ENCODE peak calls at places on chromosomes 12 and 14, in ten cellular contexts. One of them, this sample, is unnamed. For H3K4me1, the result is how much of the 10 kb centered on the place peaks cover.

GRCh38 chr14:94773017-94773681 is 3.2 kb upstream of the GSC start:
- DNase-seq in pancreas: no peak
- DNase-seq in CD4-positive, alpha-beta memory T cell: no peak
- DNase-seq in adipocyte: no peak
- DNase-seq in tibial artery: no peak
- DNase-seq in thoracic aorta: no peak
- DNase-seq in mesendoderm: peak
- DNase-seq in Peyer's patch: no peak
- DNase-seq in cardiac muscle cell: no peak
- DNase-seq in fibroblast of lung: no peak
- DNase-seq in this sample: peak

GRCh38 chr12:42590324-42590934 is 883 bp upstream of the PRICKLE1 start:
- DNase-seq in adipocyte: peak
- DNase-seq in thoracic aorta: no peak
- DNase-seq in pancreas: peak
- DNase-seq in fibroblast of lung: peak
- DNase-seq in tibial artery: peak
- DNase-seq in mesendoderm: peak
- DNase-seq in Peyer's patch: peak
- DNase-seq in CD4-positive, alpha-beta memory T cell: no peak
- DNase-seq in cardiac muscle cell: peak
- DNase-seq in this sample: peak

GRCh38 chr12:85874064-85874463 is at the start of gene NTS:
- DNase-seq in tibial artery: no peak
- DNase-seq in fibroblast of lung: no peak
- DNase-seq in cardiac muscle cell: peak
- DNase-seq in adipocyte: no peak
- DNase-seq in Peyer's patch: no peak
- DNase-seq in thoracic aorta: no peak
- DNase-seq in mesendoderm: peak
- DNase-seq in CD4-positive, alpha-beta memory T cell: no peak
- DNase-seq in pancreas: no peak
- DNase-seq in this sample: peak

GRCh38 chr12:68290126-68290525 is 36.7 kb upstream of the IL22 start:
- DNase-seq in fibroblast of lung: no peak
- DNase-seq in cardiac muscle cell: no peak
- DNase-seq in tibial artery: no peak
- DNase-seq in mesendoderm: peak
- DNase-seq in Peyer's patch: no peak
- DNase-seq in adipocyte: no peak
- DNase-seq in thoracic aorta: no peak
- DNase-seq in CD4-positive, alpha-beta memory T cell: peak
- DNase-seq in pancreas: no peak
- DNase-seq in this sample: no peak

GRCh38 chr14:50875359-50876090 is 3.7 kb downstream of the ABHD12B start:
- DNase-seq in CD4-positive, alpha-beta memory T cell: peak
- DNase-seq in Peyer's patch: no peak
- DNase-seq in tibial artery: no peak
- DNase-seq in cardiac muscle cell: no peak
- DNase-seq in pancreas: no peak
- DNase-seq in fibroblast of lung: no peak
- DNase-seq in mesendoderm: no peak
- DNase-seq in thoracic aorta: no peak
- DNase-seq in adipocyte: no peak
- DNase-seq in this sample: no peak

GRCh38 chr14:54617467-54617866 is 50.5 kb downstream of the SAMD4A start:
- DNase-seq in cardiac muscle cell: peak
- DNase-seq in thoracic aorta: no peak
- DNase-seq in mesendoderm: no peak
- DNase-seq in Peyer's patch: no peak
- DNase-seq in adipocyte: no peak
- DNase-seq in tibial artery: no peak
- DNase-seq in CD4-positive, alpha-beta memory T cell: no peak
- DNase-seq in fibroblast of lung: peak
- DNase-seq in pancreas: no peak
- DNase-seq in this sample: no peak

GRCh38 chr12:77120156-77120555 is 54.8 kb upstream of the E2F7 start:
- DNase-seq in adipocyte: peak
- DNase-seq in tibial artery: no peak
- DNase-seq in thoracic aorta: no peak
- DNase-seq in Peyer's patch: no peak
- DNase-seq in fibroblast of lung: peak
- DNase-seq in cardiac muscle cell: peak
- DNase-seq in pancreas: no peak
- DNase-seq in mesendoderm: no peak
- DNase-seq in CD4-positive, alpha-beta memory T cell: no peak
- DNase-seq in this sample: no peak

GRCh38 chr12:112823582-112824149 is 32.1 kb downstream of the RPH3A start:
- DNase-seq in fibroblast of lung: no peak
- DNase-seq in mesendoderm: peak
- DNase-seq in tibial artery: no peak
- DNase-seq in Peyer's patch: no peak
- DNase-seq in adipocyte: no peak
- DNase-seq in thoracic aorta: no peak
- DNase-seq in CD4-positive, alpha-beta memory T cell: no peak
- DNase-seq in cardiac muscle cell: no peak
- DNase-seq in pancreas: no peak
- DNase-seq in this sample: peak

GRCh38 chr12:40185303-40185693 is 39.5 kb upstream of the LRRK2 start:
- DNase-seq in tibial artery: no peak
- DNase-seq in adipocyte: no peak
- DNase-seq in cardiac muscle cell: no peak
- DNase-seq in Peyer's patch: no peak
- DNase-seq in mesendoderm: no peak
- DNase-seq in CD4-positive, alpha-beta memory T cell: no peak
- DNase-seq in thoracic aorta: no peak
- DNase-seq in pancreas: no peak
- DNase-seq in fibroblast of lung: no peak
- DNase-seq in this sample: no peak

GRCh38 chr12:98955284-98955683 is 310.2 kb downstream of the APAF1 start:
- DNase-seq in thoracic aorta: no peak
- DNase-seq in adipocyte: no peak
- DNase-seq in fibroblast of lung: no peak
- DNase-seq in pancreas: no peak
- DNase-seq in mesendoderm: peak
- DNase-seq in Peyer's patch: no peak
- DNase-seq in CD4-positive, alpha-beta memory T cell: no peak
- DNase-seq in cardiac muscle cell: peak
- DNase-seq in tibial artery: no peak
- DNase-seq in this sample: peak

GRCh38 chr14:64091217-64091616 is 203.0 kb downstream of the ESR2 start:
- DNase-seq in cardiac muscle cell: no peak
- DNase-seq in tibial artery: no peak
- DNase-seq in pancreas: no peak
- DNase-seq in fibroblast of lung: no peak
- DNase-seq in mesendoderm: no peak
- DNase-seq in Peyer's patch: no peak
- DNase-seq in thoracic aorta: no peak
- DNase-seq in adipocyte: no peak
- DNase-seq in CD4-positive, alpha-beta memory T cell: no peak
- DNase-seq in this sample: no peak

GRCh38 chr14:78967111-78967809 is 797.1 kb downstream of the NRXN3 start:
- DNase-seq in mesendoderm: no peak
- DNase-seq in Peyer's patch: no peak
- DNase-seq in fibroblast of lung: no peak
- DNase-seq in pancreas: no peak
- DNase-seq in CD4-positive, alpha-beta memory T cell: no peak
- DNase-seq in thoracic aorta: no peak
- DNase-seq in adipocyte: peak
- DNase-seq in cardiac muscle cell: peak
- DNase-seq in tibial artery: no peak
- DNase-seq in this sample: no peak

GRCh38 chr14:71647086-71647784 is 285.0 kb upstream of the RGS6 start:
- DNase-seq in fibroblast of lung: no peak
- DNase-seq in thoracic aorta: no peak
- DNase-seq in Peyer's patch: no peak
- DNase-seq in adipocyte: no peak
- DNase-seq in CD4-positive, alpha-beta memory T cell: no peak
- DNase-seq in pancreas: peak
- DNase-seq in cardiac muscle cell: no peak
- DNase-seq in mesendoderm: peak
- DNase-seq in tibial artery: no peak
- DNase-seq in this sample: peak

GRCh38 chr14:71651228-71651627 is 281.0 kb upstream of the RGS6 start:
- DNase-seq in pancreas: no peak
- DNase-seq in tibial artery: no peak
- DNase-seq in mesendoderm: no peak
- DNase-seq in fibroblast of lung: peak
- DNase-seq in cardiac muscle cell: peak
- DNase-seq in thoracic aorta: peak
- DNase-seq in adipocyte: peak
- DNase-seq in Peyer's patch: no peak
- DNase-seq in CD4-positive, alpha-beta memory T cell: no peak
- DNase-seq in this sample: no peak

GRCh38 chr14:71650187-71650586 is 282.0 kb upstream of the RGS6 start:
- DNase-seq in adipocyte: no peak
- DNase-seq in fibroblast of lung: no peak
- DNase-seq in mesendoderm: no peak
- DNase-seq in pancreas: no peak
- DNase-seq in CD4-positive, alpha-beta memory T cell: no peak
- DNase-seq in Peyer's patch: no peak
- DNase-seq in tibial artery: no peak
- DNase-seq in cardiac muscle cell: no peak
- DNase-seq in thoracic aorta: no peak
- DNase-seq in this sample: no peak

GRCh38 chr14:71646518-71646917 is 285.7 kb upstream of the RGS6 start:
- DNase-seq in adipocyte: no peak
- DNase-seq in pancreas: no peak
- DNase-seq in CD4-positive, alpha-beta memory T cell: no peak
- DNase-seq in Peyer's patch: no peak
- DNase-seq in tibial artery: no peak
- DNase-seq in fibroblast of lung: no peak
- DNase-seq in mesendoderm: no peak
- DNase-seq in cardiac muscle cell: no peak
- DNase-seq in thoracic aorta: no peak
- DNase-seq in this sample: no peak

GRCh38 chr14:71648725-71649124 is 283.5 kb upstream of the RGS6 start:
- DNase-seq in mesendoderm: no peak
- DNase-seq in tibial artery: no peak
- DNase-seq in cardiac muscle cell: no peak
- DNase-seq in fibroblast of lung: no peak
- DNase-seq in adipocyte: no peak
- DNase-seq in CD4-positive, alpha-beta memory T cell: no peak
- DNase-seq in thoracic aorta: no peak
- DNase-seq in Peyer's patch: no peak
- DNase-seq in pancreas: no peak
- DNase-seq in this sample: no peak
- H3K4me1 ChIP-seq in mesendoderm: under half
- H3K4me1 ChIP-seq in tibial artery: under half
- H3K4me1 ChIP-seq in cardiac muscle cell: under half
- H3K4me1 ChIP-seq in fibroblast of lung: under half
- H3K4me1 ChIP-seq in adipocyte: under half
- H3K4me1 ChIP-seq in CD4-positive, alpha-beta memory T cell: under half
- H3K4me1 ChIP-seq in thoracic aorta: under half
- H3K4me1 ChIP-seq in Peyer's patch: under half
- H3K4me1 ChIP-seq in pancreas: under half
- H3K4me1 ChIP-seq in this sample: under half

GRCh38 chr14:89428556-89429196 is 11.6 kb upstream of the FOXN3 start:
- DNase-seq in pancreas: no peak
- DNase-seq in adipocyte: peak
- DNase-seq in Peyer's patch: no peak
- DNase-seq in CD4-positive, alpha-beta memory T cell: no peak
- DNase-seq in mesendoderm: peak
- DNase-seq in fibroblast of lung: peak
- DNase-seq in thoracic aorta: no peak
- DNase-seq in tibial artery: peak
- DNase-seq in cardiac muscle cell: no peak
- DNase-seq in this sample: no peak
- H3K4me3 ChIP-seq in pancreas: no peak
- H3K4me3 ChIP-seq in adipocyte: peak
- H3K4me3 ChIP-seq in Peyer's patch: no peak
- H3K4me3 ChIP-seq in CD4-positive, alpha-beta memory T cell: no peak
- H3K4me3 ChIP-seq in mesendoderm: no peak
- H3K4me3 ChIP-seq in fibroblast of lung: no peak
- H3K4me3 ChIP-seq in thoracic aorta: peak
- H3K4me3 ChIP-seq in tibial artery: peak
- H3K4me3 ChIP-seq in cardiac muscle cell: no peak
- H3K4me3 ChIP-seq in this sample: no peak

DNA sequence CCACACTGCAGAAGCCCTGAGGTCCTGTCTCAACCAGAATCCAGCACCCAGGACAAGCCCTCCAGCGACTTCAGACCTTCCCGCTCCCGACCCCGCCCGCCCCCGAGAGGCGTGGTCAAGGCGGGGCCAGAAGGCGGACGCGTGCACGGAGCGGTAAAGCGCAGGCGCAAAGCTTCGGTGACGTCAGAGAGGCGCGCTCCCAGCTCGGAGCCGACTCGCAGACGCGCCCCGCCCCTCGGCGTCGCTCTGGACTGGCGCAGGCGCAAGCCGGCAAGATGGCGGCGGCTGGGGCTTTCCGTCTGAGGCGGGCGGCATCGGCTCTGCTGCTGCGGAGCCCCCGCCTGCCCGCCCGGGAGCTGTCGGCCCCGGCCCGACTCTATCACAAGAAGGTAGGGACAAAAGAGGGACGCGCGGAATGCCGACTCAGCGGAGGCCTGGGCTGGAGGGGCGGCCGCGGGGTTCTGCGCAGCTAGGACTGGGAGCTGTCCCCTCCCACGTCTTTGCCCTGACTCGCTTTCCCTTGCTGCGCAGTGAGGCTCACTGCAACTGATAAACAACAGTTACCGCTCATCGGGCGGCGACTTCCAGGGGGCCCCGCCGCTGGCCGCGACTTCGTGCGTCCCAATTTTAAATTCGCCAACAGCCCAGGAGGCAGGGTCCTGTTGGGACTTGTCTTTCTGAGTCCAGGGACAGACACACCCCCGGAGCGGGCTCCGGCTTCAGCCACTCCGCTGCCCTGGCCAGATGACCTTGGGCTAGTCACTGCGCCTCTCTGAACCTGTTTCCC is at the start of gene ISCU:
- DNase-seq in Peyer's patch: peak
- DNase-seq in tibial artery: peak
- DNase-seq in pancreas: peak
- DNase-seq in CD4-positive, alpha-beta memory T cell: peak
- DNase-seq in adipocyte: peak
- DNase-seq in mesendoderm: peak
- DNase-seq in fibroblast of lung: peak
- DNase-seq in cardiac muscle cell: peak
- DNase-seq in thoracic aorta: peak
- DNase-seq in this sample: peak
- H3K4me1 ChIP-seq in Peyer's patch: under half
- H3K4me1 ChIP-seq in tibial artery: half or more
- H3K4me1 ChIP-seq in pancreas: under half
- H3K4me1 ChIP-seq in CD4-positive, alpha-beta memory T cell: half or more
- H3K4me1 ChIP-seq in adipocyte: half or more
- H3K4me1 ChIP-seq in mesendoderm: under half
- H3K4me1 ChIP-seq in fibroblast of lung: under half
- H3K4me1 ChIP-seq in cardiac muscle cell: under half
- H3K4me1 ChIP-seq in thoracic aorta: under half
- H3K4me1 ChIP-seq in this sample: under half

DNA sequence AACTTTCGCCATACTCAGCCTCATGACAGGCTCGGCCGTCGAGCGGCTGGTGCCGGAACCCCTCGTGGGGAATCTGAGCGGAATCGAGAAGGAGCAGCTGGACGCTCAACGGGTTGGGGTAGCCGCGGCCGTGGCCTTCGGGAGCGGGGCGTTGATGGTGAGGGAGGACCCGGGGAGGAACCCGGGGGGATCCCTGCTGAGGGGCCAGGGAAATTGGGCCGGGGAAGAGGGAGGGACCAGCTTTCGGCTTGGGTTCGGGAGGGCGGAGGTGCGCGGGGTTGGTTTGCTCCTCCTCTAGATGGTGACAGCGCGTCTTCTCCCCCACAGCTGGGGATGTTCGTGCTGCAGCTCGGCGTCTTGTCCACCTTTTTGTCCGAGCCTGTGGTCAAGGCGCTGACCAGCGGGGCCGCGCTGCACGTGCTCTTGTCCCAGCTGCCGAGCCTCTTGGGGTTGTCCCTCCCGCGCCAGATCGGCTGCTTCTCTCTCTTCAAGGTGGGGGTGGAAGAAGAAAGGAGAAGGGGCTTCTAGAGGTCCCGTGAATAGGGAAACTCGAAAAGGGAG is 9.8 kb downstream of the ARHGEF25 start:
- DNase-seq in adipocyte: no peak
- DNase-seq in CD4-positive, alpha-beta memory T cell: no peak
- DNase-seq in mesendoderm: no peak
- DNase-seq in tibial artery: no peak
- DNase-seq in thoracic aorta: no peak
- DNase-seq in Peyer's patch: no peak
- DNase-seq in cardiac muscle cell: no peak
- DNase-seq in pancreas: no peak
- DNase-seq in fibroblast of lung: no peak
- DNase-seq in this sample: peak
- H3K4me3 ChIP-seq in adipocyte: peak
- H3K4me3 ChIP-seq in CD4-positive, alpha-beta memory T cell: peak
- H3K4me3 ChIP-seq in mesendoderm: no peak
- H3K4me3 ChIP-seq in tibial artery: peak
- H3K4me3 ChIP-seq in thoracic aorta: peak
- H3K4me3 ChIP-seq in Peyer's patch: peak
- H3K4me3 ChIP-seq in cardiac muscle cell: peak
- H3K4me3 ChIP-seq in pancreas: no peak
- H3K4me3 ChIP-seq in fibroblast of lung: peak
- H3K4me3 ChIP-seq in this sample: peak

This sample was measured in GM23338.